ENCODE peak calls at places on chromosomes 12 and 14, in five cellular contexts. One of them, this sample, is unnamed.

GRCh38 chr12:1523046-1523445 is 71.3 kb downstream of the FBXL14 start:
- DNase-seq in GM10248: no peak
- DNase-seq in stimulated activated CD4-positive, alpha-beta T cell treated with anti-CD3 and anti-CD28 coated beads, Interleukin-15, amount 100 ng/mL, for 24 hours: no peak
- DNase-seq in hypothalamus: no peak
- DNase-seq in body of pancreas: no peak
- DNase-seq in this sample: no peak

GRCh38 chr12:65155784-65156183 is 13.6 kb upstream of the LEMD3 start:
- DNase-seq in GM10248: no peak
- DNase-seq in stimulated activated CD4-positive, alpha-beta T cell treated with anti-CD3 and anti-CD28 coated beads, Interleukin-15, amount 100 ng/mL, for 24 hours: no peak
- DNase-seq in hypothalamus: no peak
- DNase-seq in body of pancreas: no peak
- DNase-seq in this sample: no peak

GRCh38 chr12:77685112-77685511 is 145.6 kb upstream of the NAV3 start:
- DNase-seq in GM10248: peak
- DNase-seq in stimulated activated CD4-positive, alpha-beta T cell treated with anti-CD3 and anti-CD28 coated beads, Interleukin-15, amount 100 ng/mL, for 24 hours: peak
- DNase-seq in hypothalamus: peak
- DNase-seq in body of pancreas: peak
- DNase-seq in this sample: peak

GRCh38 chr14:38302966-38303365 is 47.1 kb upstream of the CLEC14A start:
- DNase-seq in GM10248: no peak
- DNase-seq in stimulated activated CD4-positive, alpha-beta T cell treated with anti-CD3 and anti-CD28 coated beads, Interleukin-15, amount 100 ng/mL, for 24 hours: no peak
- DNase-seq in hypothalamus: no peak
- DNase-seq in body of pancreas: no peak
- DNase-seq in this sample: no peak

GRCh38 chr12:124713436-124714082 is 146.1 kb upstream of the NCOR2 start:
- DNase-seq in GM10248: peak
- DNase-seq in stimulated activated CD4-positive, alpha-beta T cell treated with anti-CD3 and anti-CD28 coated beads, Interleukin-15, amount 100 ng/mL, for 24 hours: peak
- DNase-seq in hypothalamus: no peak
- DNase-seq in body of pancreas: peak
- DNase-seq in this sample: no peak

GRCh38 chr12:46770501-46771183 is 55.2 kb downstream of the SLC38A4 start:
- DNase-seq in GM10248: no peak
- DNase-seq in stimulated activated CD4-positive, alpha-beta T cell treated with anti-CD3 and anti-CD28 coated beads, Interleukin-15, amount 100 ng/mL, for 24 hours: no peak
- DNase-seq in hypothalamus: no peak
- DNase-seq in body of pancreas: peak
- DNase-seq in this sample: no peak

GRCh38 chr12:128356547-128356946 is 89.6 kb downstream of the TMEM132C start:
- DNase-seq in GM10248: no peak
- DNase-seq in stimulated activated CD4-positive, alpha-beta T cell treated with anti-CD3 and anti-CD28 coated beads, Interleukin-15, amount 100 ng/mL, for 24 hours: no peak
- DNase-seq in hypothalamus: no peak
- DNase-seq in body of pancreas: no peak
- DNase-seq in this sample: no peak

GRCh38 chr12:45730842-45731336 is 1.4 kb downstream of the ARID2 start:
- DNase-seq in GM10248: no peak
- DNase-seq in stimulated activated CD4-positive, alpha-beta T cell treated with anti-CD3 and anti-CD28 coated beads, Interleukin-15, amount 100 ng/mL, for 24 hours: peak
- DNase-seq in hypothalamus: no peak
- DNase-seq in body of pancreas: peak
- DNase-seq in this sample: no peak